ENCODE peak calls at places on chromosomes 13 and 19, in seven cellular contexts. I is ascending aorta; F is EH; X is endothelial cell; T is astrocyte of the cerebellum; V is aorta; Q is stimulated activated CD8-positive, alpha-beta memory T cell treated with anti-CD3 and anti-CD28 coated beads, Interleukin-15, amount 100 ng/mL, for 24 hours. P is an unnamed sample.

GRCh38 chr19:17757125-17757524 is 5.8 kb downstream of the FCHO1 start:
- DNase-seq in V (peak; percentile 88), I (no peak), T (peak; percentile 15), Q (no peak), F (peak; percentile 65), X (no peak), P (peak; percentile 74)

GRCh38 chr13:88623150-88623549 is 952.0 kb downstream of the SLITRK5 start:
- DNase-seq in F (no peak), X (no peak), V (no peak), T (no peak), Q (no peak), I (no peak), P (no peak)

GRCh38 chr13:64333888-64334287 is 2896.2 kb downstream of the PCDH9 start:
- DNase-seq in V (no peak), I (no peak), X (no peak), F (no peak), T (no peak), Q (no peak), P (no peak)

GRCh38 chr19:35609881-35610353 is 2.6 kb upstream of the HAUS5 start:
- DNase-seq in V (no peak), Q (no peak), T (no peak), I (no peak), F (no peak), X (no peak), P (no peak)

GRCh38 chr19:1566392-1567115 is 1.6 kb downstream of the MEX3D start:
- DNase-seq in F (peak; percentile 89), X (peak; percentile 72), I (no peak), Q (no peak), T (peak; percentile 56), V (peak; percentile 87), P (peak; percentile 62)

GRCh38 chr19:28530406-28531035 is 682.4 kb downstream of the UQCRFS1 start:
- DNase-seq in V (no peak), T (no peak), F (no peak), I (no peak), X (no peak), Q (no peak), P (no peak)

GRCh38 chr19:37997911-37998344 is 90.9 kb downstream of the SIPA1L3 start:
- DNase-seq in V (no peak), I (no peak), Q (no peak), T (peak; percentile 53), F (peak; percentile 97), X (no peak), P (no peak)

GRCh38 chr13:108566413-108567170 is 62.8 kb upstream of the MYO16 start:
- DNase-seq in T (no peak), V (no peak), Q (no peak), X (no peak), I (no peak), F (no peak), P (no peak)

GRCh38 chr19:14369399-14370168 is 11.7 kb upstream of the ADGRE5 start:
- DNase-seq in F (peak; percentile 73), X (no peak), Q (peak; percentile 60), I (peak; percentile 62), T (peak; percentile 39), V (peak; percentile 92), P (no peak)

GRCh38 chr19:4373601-4374441 is 26.5 kb downstream of the SH3GL1 start:
- DNase-seq in T (no peak), F (peak; percentile 77), V (no peak), Q (no peak), X (no peak), I (no peak), P (no peak)

GRCh38 chr13:100751826-100752225 is 77.2 kb upstream of the TMTC4 start:
- DNase-seq in V (no peak), T (no peak), I (no peak), X (no peak), F (no peak), Q (no peak), P (no peak)

GRCh38 chr13:44197791-44198770 is 175.5 kb upstream of the SERP2 start:
- DNase-seq in F (peak; percentile 36), Q (no peak), V (no peak), I (no peak), X (no peak), T (no peak), P (no peak)

GRCh38 chr13:46756977-46757376 is 40.0 kb downstream of the ESD start:
- DNase-seq in F (peak; percentile 75), X (no peak), T (peak; percentile 41), V (no peak), I (no peak), Q (no peak), P (no peak)

GRCh38 chr13:40430234-40430633 is 236.2 kb downstream of the FOXO1 start:
- DNase-seq in T (no peak), F (no peak), I (no peak), Q (no peak), X (no peak), V (no peak), P (no peak)

GRCh38 chr13:99005609-99006008 is 27.7 kb upstream of the DOCK9 start:
- DNase-seq in I (no peak), V (no peak), F (peak; percentile 13), T (no peak), X (no peak), Q (no peak), P (no peak)

GRCh38 chr13:21046203-21046602 is 15.2 kb downstream of the LATS2 start:
- DNase-seq in V (no peak), Q (no peak), F (peak; percentile 41), I (no peak), T (no peak), X (no peak), P (no peak)

GRCh38 chr13:33639640-33640080 is 178.3 kb upstream of the RFC3 start:
- DNase-seq in V (no peak), I (no peak), Q (no peak), X (no peak), T (no peak), F (no peak), P (no peak)

GRCh38 chr19:55809381-55810058 is 22.3 kb downstream of the NLRP11 start:
- DNase-seq in X (no peak), V (no peak), T (no peak), Q (no peak), F (peak; percentile 61), I (peak; percentile 8), P (peak; percentile 63)

GRCh38 chr19:1116726-1117581 is 13.2 kb downstream of the GPX4 start:
- DNase-seq in V (no peak), T (no peak), X (no peak), Q (no peak), F (no peak), I (no peak), P (no peak)

GRCh38 chr19:41886761-41887710 is 4.1 kb downstream of the ARHGEF1 start:
- DNase-seq in Q (no peak), I (no peak), X (no peak), V (no peak), T (no peak), F (peak; percentile 21), P (no peak)

GRCh38 chr13:99614465-99614885 is 113.2 kb downstream of the TM9SF2 start:
- DNase-seq in T (no peak), F (peak; percentile 16), I (no peak), V (no peak), X (no peak), Q (no peak), P (no peak)

GRCh38 chr19:18698321-18699167 is 15.1 kb downstream of the CRTC1 start:
- DNase-seq in T (no peak), X (no peak), F (no peak), V (no peak), Q (no peak), I (no peak), P (no peak)